ENCODE peak calls at places on chromosome 16, in seven cellular contexts. W is NCI-H1417, J is cardiac muscle cell, T is caudate nucleus, H is bronchial epithelial cell, E is B cell, A is RWPE2. R is an unnamed sample.

GRCh38 chr16:24717411-24717810 is 12.0 kb upstream of the TNRC6A start:
- DNase-seq in W (no peak), J (no peak), T (no peak), H (no peak), E (no peak), A (no peak), R (no peak)

GRCh38 chr16:13864689-13865088 is 55.3 kb upstream of the ERCC4 start:
- DNase-seq in W (no peak), J (no peak), T (no peak), H (no peak), E (no peak), A (no peak), R (peak)

GRCh38 chr16:17070882-17071592 is 399.7 kb downstream of the XYLT1 start:
- DNase-seq in W (peak), J (peak), T (peak), H (peak), E (peak), A (no peak), R (peak)

GRCh38 chr16:85912271-85912974 is 13.5 kb downstream of the IRF8 start:
- DNase-seq in W (no peak), J (no peak), T (no peak), H (no peak), E (no peak), A (no peak), R (peak)

GRCh38 chr16:55297910-55298175 is 26.2 kb upstream of the IRX6 start:
- DNase-seq in W (no peak), J (no peak), T (no peak), H (peak), E (no peak), A (peak), R (no peak)

GRCh38 chr16:75457485-75458021 is 6.9 kb downstream of the TMEM170A start:
- DNase-seq in W (no peak), J (no peak), T (no peak), H (no peak), E (no peak), A (no peak), R (no peak)

GRCh38 chr16:58848662-58849002 is 114.5 kb upstream of the GOT2 start:
- DNase-seq in W (no peak), J (no peak), T (no peak), H (no peak), E (no peak), A (no peak), R (no peak)

GRCh38 chr16:56389554-56389953 is 35.8 kb downstream of the AMFR start:
- DNase-seq in W (no peak), J (no peak), T (no peak), H (peak), E (no peak), A (no peak), R (no peak)

GRCh38 chr16:16033208-16033717 is 83.8 kb downstream of the ABCC1 start:
- DNase-seq in W (no peak), J (no peak), T (no peak), H (no peak), E (peak), A (no peak), R (peak)

GRCh38 chr16:82454152-82454551 is 172.6 kb upstream of the CDH13 start:
- DNase-seq in W (no peak), J (no peak), T (no peak), H (no peak), E (no peak), A (no peak), R (no peak)

GRCh38 chr16:84327926-84328505 is 33.3 kb downstream of the WFDC1 start:
- DNase-seq in W (no peak), J (no peak), T (no peak), H (no peak), E (no peak), A (no peak), R (no peak)

GRCh38 chr16:19555186-19555937 is at the start of gene VPS35L:
- DNase-seq in W (peak), J (peak), T (peak), H (peak), E (peak), A (peak), R (peak)

GRCh38 chr16:87324411-87325275 is 7.5 kb upstream of the C16orf95 start:
- DNase-seq in W (peak), J (peak), T (peak), H (no peak), E (peak), A (peak), R (peak)

GRCh38 chr16:31080756-31081419 is 6.7 kb downstream of the ZNF646 start:
- DNase-seq in W (no peak), J (no peak), T (no peak), H (no peak), E (no peak), A (peak), R (no peak)

GRCh38 chr16:47026492-47026891 is 53.0 kb upstream of the DNAJA2 start:
- DNase-seq in W (no peak), J (no peak), T (no peak), H (no peak), E (no peak), A (no peak), R (no peak)

GRCh38 chr16:4660454-4661007 is 32.8 kb upstream of the NUDT16L1 start:
- DNase-seq in W (peak), J (peak), T (peak), H (peak), E (no peak), A (no peak), R (no peak)

GRCh38 chr16:67011274-67011673 is 17.7 kb upstream of the CBFB start:
- DNase-seq in W (no peak), J (no peak), T (no peak), H (no peak), E (no peak), A (no peak), R (no peak)

GRCh38 chr16:69924777-69925191 is 26.4 kb upstream of the CLEC18A start:
- DNase-seq in W (no peak), J (no peak), T (no peak), H (peak), E (no peak), A (no peak), R (no peak)

GRCh38 chr16:80994451-80994850 is 12.2 kb downstream of the CMC2 start:
- DNase-seq in W (no peak), J (no peak), T (no peak), H (peak), E (no peak), A (no peak), R (no peak)

GRCh38 chr16:14303182-14303618 is 232.1 kb downstream of the MRTFB start:
- DNase-seq in W (no peak), J (peak), T (no peak), H (no peak), E (no peak), A (no peak), R (no peak)

GRCh38 chr16:21267298-21267697 is 10.8 kb downstream of the CRYM start:
- DNase-seq in W (no peak), J (no peak), T (no peak), H (no peak), E (no peak), A (no peak), R (no peak)

GRCh38 chr16:51225902-51226301 is 74.8 kb upstream of the SALL1 start:
- DNase-seq in W (no peak), J (no peak), T (no peak), H (no peak), E (no peak), A (no peak), R (no peak)

GRCh38 chr16:4077083-4077714 is 39.0 kb downstream of the ADCY9 start:
- DNase-seq in W (no peak), J (no peak), T (no peak), H (peak), E (no peak), A (no peak), R (no peak)

GRCh38 chr16:8998114-8998513 is 34.4 kb upstream of the USP7 start:
- DNase-seq in W (no peak), J (no peak), T (no peak), H (peak), E (no peak), A (no peak), R (no peak)

GRCh38 chr16:54342001-54342776 is 55.6 kb upstream of the IRX3 start:
- DNase-seq in W (peak), J (no peak), T (no peak), H (peak), E (no peak), A (no peak), R (no peak)

GRCh38 chr16:82067042-82067809 is 32.2 kb downstream of the HSD17B2 start:
- DNase-seq in W (no peak), J (no peak), T (no peak), H (no peak), E (no peak), A (no peak), R (no peak)

GRCh38 chr16:13041646-13042045 is 140.2 kb downstream of the SHISA9 start:
- DNase-seq in W (no peak), J (no peak), T (no peak), H (no peak), E (no peak), A (no peak), R (no peak)

GRCh38 chr16:66899945-66900688 is 18.6 kb downstream of the CDH16 start:
- DNase-seq in W (peak), J (peak), T (peak), H (peak), E (no peak), A (no peak), R (peak)

GRCh38 chr16:4093495-4094137 is 22.6 kb downstream of the ADCY9 start:
- DNase-seq in W (no peak), J (no peak), T (no peak), H (no peak), E (no peak), A (no peak), R (no peak)

GRCh38 chr16:49921791-49922456 is 66.0 kb upstream of the ZNF423 start:
- DNase-seq in W (peak), J (peak), T (peak), H (peak), E (no peak), A (no peak), R (peak)

GRCh38 chr16:19753815-19754643 is 36.0 kb downstream of the IQCK start:
- DNase-seq in W (no peak), J (no peak), T (no peak), H (peak), E (no peak), A (no peak), R (no peak)

GRCh38 chr16:30350134-30350871 is 4.8 kb downstream of the CD2BP2 start:
- DNase-seq in W (no peak), J (no peak), T (no peak), H (no peak), E (no peak), A (no peak), R (no peak)

GRCh38 chr16:1723450-1724147 is 17.6 kb downstream of the MAPK8IP3 start:
- DNase-seq in W (no peak), J (peak), T (no peak), H (peak), E (peak), A (no peak), R (peak)

GRCh38 chr16:53708490-53708889 is 4.5 kb downstream of the FTO start:
- DNase-seq in W (no peak), J (no peak), T (no peak), H (no peak), E (no peak), A (no peak), R (no peak)

GRCh38 chr16:19304670-19305240 is 19.2 kb downstream of the CLEC19A start:
- DNase-seq in W (no peak), J (no peak), T (no peak), H (peak), E (no peak), A (no peak), R (peak)

GRCh38 chr16:65410801-65411200 is 288.9 kb upstream of the CDH11 start:
- DNase-seq in W (no peak), J (no peak), T (no peak), H (peak), E (no peak), A (no peak), R (no peak)

GRCh38 chr16:3444032-3444388 is 530 bp downstream of the NAA60 start:
- DNase-seq in W (peak), J (peak), T (peak), H (peak), E (no peak), A (no peak), R (peak)

GRCh38 chr16:49452108-49452507 is 78.5 kb downstream of the C16orf78 start:
- DNase-seq in W (no peak), J (no peak), T (no peak), H (no peak), E (no peak), A (peak), R (no peak)

GRCh38 chr16:1048442-1049112 is 24.0 kb upstream of the SSTR5 start:
- DNase-seq in W (peak), J (peak), T (peak), H (no peak), E (no peak), A (no peak), R (peak)